ENCODE peak calls at places on chromosomes 1 and 21, in eight cellular contexts. One of them, this sample, is unnamed.

GRCh38 chr21:36980280-36981048 is 14.0 kb upstream of the HLCS start:
- DNase-seq in tibial nerve: no peak
- DNase-seq in lung: peak; percentile 32
- DNase-seq in AG04450: no peak
- DNase-seq in pancreas: peak; percentile 87
- DNase-seq in body of pancreas: peak; percentile 66
- DNase-seq in spleen: peak; percentile 80
- DNase-seq in adrenal gland: peak; percentile 44
- DNase-seq in this sample: peak; percentile 27

GRCh38 chr1:243814718-243815117 is 35.3 kb downstream of the AKT3 start:
- DNase-seq in adrenal gland: no peak
- DNase-seq in tibial nerve: no peak
- DNase-seq in AG04450: no peak
- DNase-seq in lung: no peak
- DNase-seq in spleen: no peak
- DNase-seq in body of pancreas: no peak
- DNase-seq in pancreas: no peak
- DNase-seq in this sample: no peak

GRCh38 chr1:201535046-201535777 is 3.7 kb upstream of the NAV1 start:
- DNase-seq in body of pancreas: no peak
- DNase-seq in tibial nerve: no peak
- DNase-seq in AG04450: no peak
- DNase-seq in adrenal gland: no peak
- DNase-seq in spleen: no peak
- DNase-seq in lung: no peak
- DNase-seq in pancreas: no peak
- DNase-seq in this sample: no peak

GRCh38 chr21:17402885-17403477 is 109.9 kb upstream of the CXADR start:
- DNase-seq in lung: no peak
- DNase-seq in pancreas: no peak
- DNase-seq in tibial nerve: no peak
- DNase-seq in body of pancreas: no peak
- DNase-seq in spleen: no peak
- DNase-seq in AG04450: no peak
- DNase-seq in adrenal gland: no peak
- DNase-seq in this sample: no peak

GRCh38 chr21:33451634-33452071 is 28.1 kb downstream of the TMEM50B start:
- DNase-seq in lung: no peak
- DNase-seq in AG04450: no peak
- DNase-seq in adrenal gland: no peak
- DNase-seq in spleen: no peak
- DNase-seq in tibial nerve: no peak
- DNase-seq in pancreas: no peak
- DNase-seq in body of pancreas: no peak
- DNase-seq in this sample: no peak

GRCh38 chr1:230798187-230798484 is 50.9 kb downstream of the CAPN9 start:
- DNase-seq in spleen: no peak
- DNase-seq in body of pancreas: no peak
- DNase-seq in tibial nerve: no peak
- DNase-seq in lung: no peak
- DNase-seq in AG04450: no peak
- DNase-seq in pancreas: no peak
- DNase-seq in adrenal gland: no peak
- DNase-seq in this sample: no peak

GRCh38 chr21:42862774-42863503 is 16.4 kb downstream of the WDR4 start:
- DNase-seq in body of pancreas: no peak
- DNase-seq in pancreas: no peak
- DNase-seq in spleen: no peak
- DNase-seq in adrenal gland: no peak
- DNase-seq in AG04450: no peak
- DNase-seq in tibial nerve: no peak
- DNase-seq in lung: no peak
- DNase-seq in this sample: no peak

GRCh38 chr1:159854101-159854692 is 8.3 kb downstream of the VSIG8 start:
- DNase-seq in spleen: peak; percentile 87
- DNase-seq in pancreas: peak; percentile 85
- DNase-seq in lung: peak; percentile 80
- DNase-seq in AG04450: no peak
- DNase-seq in tibial nerve: peak; percentile 71
- DNase-seq in adrenal gland: peak; percentile 85
- DNase-seq in body of pancreas: peak; percentile 86
- DNase-seq in this sample: peak; percentile 66

GRCh38 chr1:15749399-15750291 is 7.3 kb downstream of the TMEM82 start:
- DNase-seq in AG04450: no peak
- DNase-seq in tibial nerve: no peak
- DNase-seq in body of pancreas: no peak
- DNase-seq in adrenal gland: no peak
- DNase-seq in lung: no peak
- DNase-seq in spleen: no peak
- DNase-seq in pancreas: no peak
- DNase-seq in this sample: peak; percentile 53

GRCh38 chr1:115838426-115838804 is 2.5 kb downstream of the NHLH2 start:
- DNase-seq in adrenal gland: no peak
- DNase-seq in body of pancreas: no peak
- DNase-seq in pancreas: peak; percentile 61
- DNase-seq in AG04450: no peak
- DNase-seq in lung: no peak
- DNase-seq in spleen: no peak
- DNase-seq in tibial nerve: no peak
- DNase-seq in this sample: no peak

GRCh38 chr21:17451364-17451869 is 61.4 kb upstream of the CXADR start:
- DNase-seq in body of pancreas: peak; percentile 25
- DNase-seq in pancreas: no peak
- DNase-seq in lung: no peak
- DNase-seq in spleen: no peak
- DNase-seq in adrenal gland: peak; percentile 31
- DNase-seq in tibial nerve: no peak
- DNase-seq in AG04450: peak; percentile 50
- DNase-seq in this sample: no peak

GRCh38 chr1:147337040-147337439 is 94.6 kb downstream of the CHD1L start:
- DNase-seq in AG04450: no peak
- DNase-seq in body of pancreas: no peak
- DNase-seq in adrenal gland: no peak
- DNase-seq in pancreas: no peak
- DNase-seq in spleen: no peak
- DNase-seq in tibial nerve: no peak
- DNase-seq in lung: no peak
- DNase-seq in this sample: no peak

GRCh38 chr1:91761303-91761721 is 124.6 kb downstream of the TGFBR3 start:
- DNase-seq in adrenal gland: no peak
- DNase-seq in pancreas: no peak
- DNase-seq in lung: no peak
- DNase-seq in AG04450: no peak
- DNase-seq in tibial nerve: no peak
- DNase-seq in body of pancreas: no peak
- DNase-seq in spleen: no peak
- DNase-seq in this sample: no peak

GRCh38 chr1:201887116-201887866 is 1.4 kb upstream of the SHISA4 start:
- DNase-seq in lung: no peak
- DNase-seq in body of pancreas: no peak
- DNase-seq in tibial nerve: no peak
- DNase-seq in pancreas: peak; percentile 25
- DNase-seq in spleen: peak; percentile 30
- DNase-seq in adrenal gland: peak; percentile 59
- DNase-seq in AG04450: no peak
- DNase-seq in this sample: no peak

GRCh38 chr21:44778499-44778911 is 23.1 kb downstream of the UBE2G2 start:
- DNase-seq in body of pancreas: no peak
- DNase-seq in AG04450: no peak
- DNase-seq in adrenal gland: no peak
- DNase-seq in tibial nerve: no peak
- DNase-seq in spleen: no peak
- DNase-seq in pancreas: no peak
- DNase-seq in lung: no peak
- DNase-seq in this sample: no peak

GRCh38 chr21:44780140-44780508 is 21.5 kb downstream of the UBE2G2 start:
- DNase-seq in AG04450: no peak
- DNase-seq in tibial nerve: no peak
- DNase-seq in adrenal gland: no peak
- DNase-seq in pancreas: no peak
- DNase-seq in body of pancreas: no peak
- DNase-seq in spleen: no peak
- DNase-seq in lung: no peak
- DNase-seq in this sample: no peak

GRCh38 chr21:44779417-44780139 is 22.0 kb downstream of the UBE2G2 start:
- DNase-seq in lung: no peak
- DNase-seq in tibial nerve: no peak
- DNase-seq in pancreas: no peak
- DNase-seq in body of pancreas: no peak
- DNase-seq in adrenal gland: no peak
- DNase-seq in AG04450: no peak
- DNase-seq in spleen: no peak
- DNase-seq in this sample: no peak

GRCh38 chr21:44778094-44778493 is 23.5 kb downstream of the UBE2G2 start:
- DNase-seq in pancreas: no peak
- DNase-seq in body of pancreas: no peak
- DNase-seq in adrenal gland: no peak
- DNase-seq in spleen: no peak
- DNase-seq in tibial nerve: no peak
- DNase-seq in lung: no peak
- DNase-seq in AG04450: no peak
- DNase-seq in this sample: no peak

GRCh38 chr21:44778983-44779382 is 22.6 kb downstream of the UBE2G2 start:
- DNase-seq in spleen: no peak
- DNase-seq in body of pancreas: no peak
- DNase-seq in adrenal gland: no peak
- DNase-seq in tibial nerve: no peak
- DNase-seq in lung: no peak
- DNase-seq in pancreas: no peak
- DNase-seq in AG04450: no peak
- DNase-seq in this sample: no peak
- H3K27ac ChIP-seq in spleen: no peak overlapping the region
- H3K27ac ChIP-seq in body of pancreas: no peak overlapping the region
- H3K27ac ChIP-seq in adrenal gland: no peak overlapping the region
- H3K27ac ChIP-seq in tibial nerve: no peak overlapping the region
- H3K27ac ChIP-seq in lung: no peak overlapping the region
- H3K27ac ChIP-seq in pancreas: no peak overlapping the region
- H3K27ac ChIP-seq in AG04450: no peak overlapping the region
- H3K27ac ChIP-seq in this sample: no peak overlapping the region

GRCh38 chr1:1310476-1311053 is 2.2 kb downstream of the PUSL1 start:
- DNase-seq in pancreas: no peak
- DNase-seq in tibial nerve: no peak
- DNase-seq in lung: no peak
- DNase-seq in adrenal gland: no peak
- DNase-seq in body of pancreas: no peak
- DNase-seq in spleen: no peak
- DNase-seq in AG04450: no peak
- DNase-seq in this sample: no peak

GRCh38 chr1:1307908-1308755 is at the start of the genes ACAP3 and PUSL1:
- DNase-seq in pancreas: peak; percentile 92
- DNase-seq in body of pancreas: peak; percentile 87
- DNase-seq in adrenal gland: peak; percentile 85
- DNase-seq in AG04450: peak; percentile 86
- DNase-seq in tibial nerve: peak; percentile 91
- DNase-seq in lung: peak; percentile 89
- DNase-seq in spleen: peak; percentile 96
- DNase-seq in this sample: peak; percentile 95

GRCh38 chr1:1308756-1309524 is 543 bp downstream of the PUSL1 start:
- DNase-seq in spleen: no peak
- DNase-seq in pancreas: peak; percentile 79
- DNase-seq in body of pancreas: peak; percentile 60
- DNase-seq in tibial nerve: no peak
- DNase-seq in AG04450: no peak
- DNase-seq in lung: peak; percentile 42
- DNase-seq in adrenal gland: no peak
- DNase-seq in this sample: no peak

GRCh38 chr1:1311107-1312104 is 3.0 kb downstream of the PUSL1 start:
- DNase-seq in spleen: no peak
- DNase-seq in AG04450: no peak
- DNase-seq in pancreas: no peak
- DNase-seq in body of pancreas: no peak
- DNase-seq in lung: no peak
- DNase-seq in adrenal gland: no peak
- DNase-seq in tibial nerve: no peak
- DNase-seq in this sample: no peak

GRCh38 chr1:1309525-1310385 is 1.4 kb downstream of the PUSL1 start:
- DNase-seq in body of pancreas: no peak
- DNase-seq in spleen: no peak
- DNase-seq in tibial nerve: no peak
- DNase-seq in lung: no peak
- DNase-seq in pancreas: no peak
- DNase-seq in AG04450: no peak
- DNase-seq in adrenal gland: no peak
- DNase-seq in this sample: no peak
- TF ChIP-seq CTCF in body of pancreas: no peak
- TF ChIP-seq CTCF in spleen: no peak
- TF ChIP-seq CTCF in tibial nerve: no peak
- TF ChIP-seq CTCF in lung: no peak
- TF ChIP-seq CTCF in pancreas: no peak
- TF ChIP-seq CTCF in AG04450: no peak
- TF ChIP-seq CTCF in adrenal gland: no peak
- TF ChIP-seq CTCF in this sample: no peak

GRCh38 chr1:85428471-85429077 is 36.4 kb downstream of the DDAH1 start:
- DNase-seq in tibial nerve: no peak
- DNase-seq in lung: no peak
- DNase-seq in adrenal gland: no peak
- DNase-seq in spleen: no peak
- DNase-seq in pancreas: no peak
- DNase-seq in AG04450: no peak
- DNase-seq in body of pancreas: no peak
- DNase-seq in this sample: no peak
- H3K27ac ChIP-seq in tibial nerve: no peak overlapping the region
- H3K27ac ChIP-seq in lung: no peak overlapping the region
- H3K27ac ChIP-seq in adrenal gland: no peak overlapping the region
- H3K27ac ChIP-seq in spleen: peak overlapping the region; percentile 22
- H3K27ac ChIP-seq in pancreas: no peak overlapping the region
- H3K27ac ChIP-seq in AG04450: no peak overlapping the region
- H3K27ac ChIP-seq in body of pancreas: no peak overlapping the region
- H3K27ac ChIP-seq in this sample: no peak overlapping the region

GRCh38 chr1:246971969-246972368 is 35.9 kb downstream of the ZNF695 start:
- DNase-seq in spleen: peak; percentile 56
- DNase-seq in tibial nerve: no peak
- DNase-seq in body of pancreas: no peak
- DNase-seq in pancreas: no peak
- DNase-seq in adrenal gland: no peak
- DNase-seq in lung: no peak
- DNase-seq in AG04450: no peak
- DNase-seq in this sample: no peak

GRCh38 chr1:246966502-246966901 is 34.8 kb upstream of the AHCTF1 start:
- DNase-seq in pancreas: no peak
- DNase-seq in lung: no peak
- DNase-seq in tibial nerve: no peak
- DNase-seq in adrenal gland: no peak
- DNase-seq in spleen: no peak
- DNase-seq in AG04450: no peak
- DNase-seq in body of pancreas: no peak
- DNase-seq in this sample: no peak

GRCh38 chr1:246969621-246970020 is 37.9 kb upstream of the AHCTF1 start:
- DNase-seq in pancreas: no peak
- DNase-seq in lung: no peak
- DNase-seq in AG04450: no peak
- DNase-seq in body of pancreas: no peak
- DNase-seq in tibial nerve: no peak
- DNase-seq in spleen: no peak
- DNase-seq in adrenal gland: no peak
- DNase-seq in this sample: no peak

GRCh38 chr1:246971322-246971721 is 36.5 kb downstream of the ZNF695 start:
- DNase-seq in tibial nerve: no peak
- DNase-seq in AG04450: no peak
- DNase-seq in adrenal gland: peak; percentile 48
- DNase-seq in spleen: peak; percentile 81
- DNase-seq in lung: no peak
- DNase-seq in pancreas: peak; percentile 80
- DNase-seq in body of pancreas: peak; percentile 56
- DNase-seq in this sample: peak; percentile 61
- TF ChIP-seq CTCF in tibial nerve: peak; percentile 57
- TF ChIP-seq CTCF in AG04450: peak; percentile 30
- TF ChIP-seq CTCF in adrenal gland: peak; percentile 45
- TF ChIP-seq CTCF in spleen: peak; percentile 48
- TF ChIP-seq CTCF in lung: peak; percentile 52
- TF ChIP-seq CTCF in pancreas: peak; percentile 52
- TF ChIP-seq CTCF in body of pancreas: peak; percentile 12
- TF ChIP-seq CTCF in this sample: peak; percentile 59

GRCh38 chr1:214031267-214031650 is 43.5 kb downstream of the PROX1 start:
- DNase-seq in AG04450: no peak
- DNase-seq in lung: no peak
- DNase-seq in body of pancreas: no peak
- DNase-seq in tibial nerve: no peak
- DNase-seq in adrenal gland: no peak
- DNase-seq in spleen: no peak
- DNase-seq in pancreas: no peak
- DNase-seq in this sample: no peak
- H3K27ac ChIP-seq in AG04450: no peak overlapping the region
- H3K27ac ChIP-seq in lung: no peak overlapping the region
- H3K27ac ChIP-seq in body of pancreas: no peak overlapping the region
- H3K27ac ChIP-seq in tibial nerve: no peak overlapping the region
- H3K27ac ChIP-seq in adrenal gland: no peak overlapping the region
- H3K27ac ChIP-seq in spleen: no peak overlapping the region
- H3K27ac ChIP-seq in pancreas: no peak overlapping the region
- H3K27ac ChIP-seq in this sample: no peak overlapping the region